ENCODE peak calls at places on chromosomes 16 and 17, in five cellular contexts. A is mammary epithelial cell, C is amygdala, F is ELR, K is A549. N is an unnamed sample.

GRCh38 chr16:20611350-20611902 is 35.3 kb upstream of the ACSM2B start:
- DNase-seq in A (no peak), C (no peak), F (no peak), K (no peak), N (no peak)

GRCh38 chr17:79808763-79809529 is 12.1 kb upstream of the CBX8 start:
- DNase-seq in A (peak), C (no peak), F (no peak), K (peak), N (peak)

GRCh38 chr16:81669473-81670350 is 109.4 kb upstream of the PLCG2 start:
- DNase-seq in A (no peak), C (no peak), F (no peak), K (no peak), N (no peak)

GRCh38 chr17:5413682-5414081 is 5.8 kb downstream of the NUP88 start:
- DNase-seq in A (peak), C (no peak), F (peak), K (no peak), N (peak)

GRCh38 chr16:17930280-17930679 is 406.3 kb downstream of the NPIPA8 start:
- DNase-seq in A (no peak), C (no peak), F (peak), K (no peak), N (no peak)

GRCh38 chr17:27421111-27421510 is 35.1 kb upstream of the KSR1 start:
- DNase-seq in A (no peak), C (no peak), F (no peak), K (no peak), N (no peak)

GRCh38 chr17:81871387-81872120 is 417 bp upstream of the ARHGDIA start:
- DNase-seq in A (peak), C (peak), F (peak), K (peak), N (peak)

GRCh38 chr17:49548051-49548505 is 27.6 kb upstream of the NXPH3 start:
- DNase-seq in A (no peak), C (no peak), F (no peak), K (no peak), N (no peak)

GRCh38 chr17:40145476-40145875 is 5.1 kb downstream of the CASC3 start:
- DNase-seq in A (no peak), C (no peak), F (no peak), K (no peak), N (no peak)

GRCh38 chr16:85055503-85056210 is 28.1 kb downstream of the KIAA0513 start:
- DNase-seq in A (peak), C (no peak), F (peak), K (no peak), N (peak)

GRCh38 chr17:33908363-33909064 is 346.6 kb upstream of the CCL2 start:
- DNase-seq in A (no peak), C (no peak), F (no peak), K (no peak), N (no peak)